ENCODE peak calls at places on chromosomes 11 and 22, in nine cellular contexts. M is stomach, K is GM23338, T is HL-60, Q is HepG2, S is K562, H is HCT116, G is breast epithelium, I is suprapubic skin. A is an unnamed sample.

GRCh38 chr22:28869736-28870135 is 13.6 kb upstream of the ZNRF3 start:
- DNase-seq in S (no peak), H (no peak), K (no peak), G (no peak), I (no peak), T (no peak), M (no peak), Q (no peak), A (no peak)

GRCh38 chr11:63817758-63818498 is 4.7 kb downstream of the SPINDOC start:
- DNase-seq in M (no peak), T (no peak), Q (no peak), H (no peak), I (no peak), S (no peak), K (no peak), G (no peak), A (no peak)

GRCh38 chr11:2576116-2576515 is 123.7 kb downstream of the KCNQ1OT1 start:
- DNase-seq in G (peak), S (no peak), Q (no peak), M (no peak), H (no peak), I (peak), T (no peak), K (no peak), A (peak)

GRCh38 chr22:29531419-29531818 is 22.1 kb downstream of the THOC5 start:
- DNase-seq in H (no peak), M (no peak), S (no peak), Q (no peak), K (no peak), I (no peak), T (no peak), G (no peak), A (no peak)

GRCh38 chr11:110295487-110296225 is 758 bp downstream of the RDX start:
- DNase-seq in T (peak), M (peak), I (peak), G (peak), K (peak), Q (no peak), S (peak), H (no peak), A (peak)

GRCh38 chr11:128642571-128642970 is 51.3 kb upstream of the FLI1 start:
- DNase-seq in H (no peak), I (no peak), K (no peak), S (no peak), Q (no peak), T (no peak), G (no peak), M (no peak), A (no peak)

GRCh38 chr11:134376150-134376921 is 35.7 kb downstream of the B3GAT1 start:
- DNase-seq in M (no peak), Q (no peak), K (no peak), G (peak), S (no peak), T (no peak), I (no peak), H (no peak), A (no peak)

GRCh38 chr11:46336781-46337180 is 10.5 kb upstream of the DGKZ start:
- DNase-seq in S (peak), T (peak), I (no peak), Q (no peak), H (no peak), K (no peak), M (no peak), G (no peak), A (peak)

GRCh38 chr11:72430743-72431570 is 3.4 kb downstream of the CLPB start:
- DNase-seq in K (peak), S (peak), G (no peak), Q (peak), I (peak), M (peak), T (peak), H (no peak), A (peak)

GRCh38 chr11:11035331-11035730 is 177.5 kb upstream of the ZBED5 start:
- DNase-seq in T (no peak), Q (no peak), M (no peak), H (no peak), I (no peak), S (no peak), G (no peak), K (peak), A (no peak)

GRCh38 chr11:111983187-111983986 is 41.8 kb upstream of the DLAT start:
- DNase-seq in S (peak), K (peak), Q (peak), H (no peak), T (no peak), M (peak), G (peak), I (no peak), A (peak)

GRCh38 chr11:117600261-117600783 is 196.7 kb downstream of the DSCAML1 start:
- DNase-seq in M (no peak), G (no peak), H (no peak), Q (no peak), K (no peak), I (no peak), S (no peak), T (no peak), A (no peak)

GRCh38 chr11:12410006-12410728 is 32.8 kb downstream of the PARVA start:
- DNase-seq in T (no peak), K (peak), S (no peak), Q (no peak), M (no peak), G (no peak), H (no peak), I (no peak), A (peak)

GRCh38 chr11:129457321-129457720 is 81.7 kb downstream of the BARX2 start:
- DNase-seq in K (no peak), G (no peak), Q (no peak), I (no peak), H (no peak), T (no peak), M (no peak), S (no peak), A (peak)

GRCh38 chr11:76769645-76770586 is 13.2 kb upstream of the TSKU start:
- DNase-seq in I (no peak), S (no peak), Q (peak), G (no peak), T (no peak), M (peak), K (no peak), H (no peak), A (no peak)

GRCh38 chr11:33452806-33453205 is 195.6 kb downstream of the HIPK3 start:
- DNase-seq in K (no peak), Q (no peak), G (no peak), H (no peak), M (no peak), I (no peak), S (no peak), T (no peak), A (no peak)

GRCh38 chr11:116605543-116605942 is 167.2 kb downstream of the BUD13 start:
- DNase-seq in T (peak), M (peak), H (peak), Q (peak), I (no peak), S (peak), G (peak), K (peak), A (no peak)

GRCh38 chr11:69898123-69898522 is 78.9 kb upstream of the FGF3 start:
- DNase-seq in I (no peak), S (no peak), K (no peak), M (no peak), G (no peak), T (no peak), Q (no peak), H (no peak), A (no peak)

GRCh38 chr11:84396521-84396920 is 1110.4 kb upstream of the CCDC90B start:
- DNase-seq in H (no peak), Q (no peak), I (no peak), K (peak), T (no peak), S (no peak), M (no peak), G (no peak), A (no peak)

GRCh38 chr11:40602866-40603578 is 856.4 kb downstream of the LRRC4C start:
- DNase-seq in I (no peak), K (no peak), S (no peak), M (no peak), G (no peak), Q (no peak), H (no peak), T (no peak), A (no peak)

GRCh38 chr22:49639956-49640355 is 187.7 kb downstream of the BRD1 start:
- DNase-seq in M (no peak), H (no peak), Q (no peak), T (no peak), G (no peak), K (no peak), I (no peak), S (no peak), A (no peak)

GRCh38 chr11:45361551-45361950 is 75.4 kb upstream of the SYT13 start:
- DNase-seq in I (peak), K (no peak), M (no peak), T (no peak), H (no peak), Q (no peak), S (no peak), G (no peak), A (no peak)

GRCh38 chr22:29726104-29726503 is 6.3 kb downstream of the CABP7 start:
- DNase-seq in M (no peak), H (no peak), T (no peak), G (no peak), I (no peak), Q (no peak), S (peak), K (no peak), A (no peak)

GRCh38 chr11:126484266-126484665 is 128.8 kb downstream of the ST3GAL4 start:
- DNase-seq in S (no peak), H (no peak), I (no peak), Q (peak), K (no peak), T (peak), M (no peak), G (no peak), A (no peak)

GRCh38 chr11:2517016-2517385 is 72.2 kb downstream of the KCNQ1 start:
- DNase-seq in S (no peak), M (no peak), G (peak), Q (no peak), H (no peak), T (no peak), I (peak), K (no peak), A (peak)

GRCh38 chr22:26547426-26547825 is 35.2 kb upstream of the TFIP11 start:
- DNase-seq in K (no peak), M (no peak), I (no peak), T (peak), S (no peak), G (no peak), Q (no peak), H (no peak), A (no peak)

GRCh38 chr11:124987096-124987495 is 33.1 kb downstream of the CCDC15 start:
- DNase-seq in Q (no peak), H (no peak), S (no peak), M (no peak), K (no peak), G (no peak), T (no peak), I (no peak), A (no peak)

GRCh38 chr22:35727436-35727835 is 9.8 kb downstream of the APOL5 start:
- DNase-seq in S (peak), H (no peak), T (no peak), I (no peak), M (peak), G (no peak), Q (no peak), K (no peak), A (no peak)

GRCh38 chr11:102225689-102226562 is 91.4 kb upstream of the BIRC3 start:
- DNase-seq in I (no peak), Q (peak), K (no peak), H (no peak), G (no peak), M (no peak), T (no peak), S (no peak), A (no peak)

GRCh38 chr11:9765320-9766101 is 101.6 kb downstream of the SWAP70 start:
- DNase-seq in Q (peak), G (no peak), S (no peak), I (no peak), K (peak), H (no peak), T (no peak), M (no peak), A (no peak)

GRCh38 chr11:91688672-91689071 is 535.9 kb upstream of the FAT3 start:
- DNase-seq in H (no peak), G (no peak), S (no peak), T (no peak), I (no peak), M (no peak), K (no peak), Q (no peak), A (no peak)

GRCh38 chr11:19258651-19259230 is 18.0 kb upstream of the E2F8 start:
- DNase-seq in T (no peak), S (no peak), I (no peak), G (no peak), Q (no peak), H (no peak), K (no peak), M (no peak), A (no peak)

GRCh38 chr22:41563051-41563711 is 2.4 kb downstream of the CSDC2 start:
- DNase-seq in Q (peak), H (no peak), K (peak), I (no peak), M (no peak), S (peak), T (no peak), G (no peak), A (no peak)

GRCh38 chr22:36510966-36511881 is 4.4 kb upstream of the FOXRED2 start:
- DNase-seq in I (no peak), K (peak), T (peak), G (no peak), M (no peak), H (no peak), Q (peak), S (no peak), A (no peak)

GRCh38 chr11:120537996-120538395 is 26.4 kb downstream of the GRIK4 start:
- DNase-seq in H (no peak), I (no peak), T (no peak), M (no peak), Q (no peak), K (no peak), S (no peak), G (no peak), A (no peak)

GRCh38 chr11:120538707-120539106 is 27.2 kb downstream of the GRIK4 start:
- DNase-seq in Q (no peak), T (no peak), I (no peak), S (no peak), H (no peak), M (no peak), K (no peak), G (no peak), A (no peak)

GRCh38 chr11:120539681-120540369 is 28.3 kb downstream of the GRIK4 start:
- DNase-seq in T (no peak), Q (no peak), M (no peak), S (no peak), K (no peak), G (no peak), I (no peak), H (peak), A (no peak)

GRCh38 chr11:120543816-120544215 is 32.3 kb downstream of the GRIK4 start:
- DNase-seq in K (no peak), I (no peak), H (no peak), T (no peak), Q (no peak), S (no peak), M (no peak), G (no peak), A (no peak)

GRCh38 chr11:120540744-120541143 is 29.2 kb downstream of the GRIK4 start:
- DNase-seq in I (no peak), Q (peak), G (no peak), H (no peak), S (no peak), M (no peak), K (no peak), T (no peak), A (no peak)
- H3K27ac ChIP-seq in I (no peak), Q (no peak), G (no peak), H (no peak), S (no peak), M (no peak), K (no peak), T (no peak), A (no peak)

GRCh38 chr11:107808526-107808925 is 50.1 kb downstream of the SLC35F2 start:
- DNase-seq in T (no peak), H (no peak), S (no peak), Q (no peak), G (no peak), I (no peak), M (no peak), K (no peak), A (no peak)
- TF ChIP-seq POLR2AphosphoS5 in T (no peak), H (no peak), S (no peak), Q (no peak), G (no peak), I (no peak), M (no peak), K (no peak), A (no peak)

GRCh38 chr11:26330255-26330654 is 1.7 kb upstream of the ANO3 start:
- DNase-seq in S (no peak), T (no peak), M (no peak), G (no peak), K (no peak), Q (no peak), I (no peak), H (no peak), A (no peak)

GRCh38 chr11:26335903-26336302 is 4.0 kb downstream of the ANO3 start:
- DNase-seq in M (no peak), T (no peak), S (no peak), Q (no peak), K (no peak), I (no peak), H (no peak), G (no peak), A (no peak)

GRCh38 chr11:26333906-26334305 is 2.0 kb downstream of the ANO3 start:
- DNase-seq in M (no peak), T (no peak), S (no peak), Q (no peak), H (no peak), K (no peak), I (no peak), G (no peak), A (no peak)

GRCh38 chr11:26332572-26332915 is 614 bp downstream of the ANO3 start:
- DNase-seq in H (no peak), Q (no peak), T (no peak), S (no peak), K (no peak), G (no peak), I (no peak), M (no peak), A (no peak)

DNA sequence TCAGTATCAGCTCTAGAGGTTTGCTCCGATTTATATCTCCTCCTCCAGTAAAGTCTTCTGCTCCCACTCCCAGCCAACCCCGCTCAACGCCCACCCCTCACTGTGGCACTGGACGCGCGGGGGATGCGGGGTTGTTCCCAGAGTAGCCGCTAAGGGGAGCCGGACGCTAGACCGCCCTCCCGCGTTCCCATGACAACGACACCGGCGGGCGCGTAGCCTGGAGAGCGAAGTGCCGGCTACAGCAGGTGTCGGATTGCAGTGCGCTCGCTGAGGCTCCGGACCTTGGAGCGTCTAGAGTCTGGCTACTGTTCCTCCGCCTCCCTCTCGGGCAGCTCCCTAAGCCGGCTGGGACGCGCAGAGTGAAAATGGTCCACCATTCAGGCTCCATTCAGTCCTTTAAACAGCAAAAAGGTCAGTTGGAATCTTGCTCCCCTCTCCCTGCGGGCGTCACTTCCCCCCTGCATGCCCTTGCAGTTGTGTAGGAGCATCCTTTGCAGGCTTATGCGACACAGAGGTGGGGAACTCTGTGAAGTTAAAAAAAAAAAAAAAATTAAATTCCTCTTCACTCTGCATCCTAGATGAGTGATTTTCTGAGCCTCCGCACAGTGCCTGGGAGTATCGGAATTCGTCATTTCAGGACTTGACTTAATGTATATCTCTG is at the start of gene ANO3:
- DNase-seq in S (peak), G (no peak), I (no peak), Q (peak), H (no peak), K (peak), M (peak), T (peak), A (peak)
- TF ChIP-seq CTCF in S (peak), G (no peak), I (peak), Q (peak), H (no peak), K (peak), M (no peak), T (no peak), A (no peak)

GRCh38 chr11:35131760-35132159 is 7.2 kb upstream of the CD44 start:
- DNase-seq in G (no peak), H (no peak), M (no peak), I (no peak), K (no peak), T (no peak), S (no peak), Q (no peak), A (no peak)
- H3K27ac ChIP-seq in G (no peak), H (no peak), M (no peak), I (no peak), K (no peak), T (no peak), S (no peak), Q (no peak), A (no peak)

DNA sequence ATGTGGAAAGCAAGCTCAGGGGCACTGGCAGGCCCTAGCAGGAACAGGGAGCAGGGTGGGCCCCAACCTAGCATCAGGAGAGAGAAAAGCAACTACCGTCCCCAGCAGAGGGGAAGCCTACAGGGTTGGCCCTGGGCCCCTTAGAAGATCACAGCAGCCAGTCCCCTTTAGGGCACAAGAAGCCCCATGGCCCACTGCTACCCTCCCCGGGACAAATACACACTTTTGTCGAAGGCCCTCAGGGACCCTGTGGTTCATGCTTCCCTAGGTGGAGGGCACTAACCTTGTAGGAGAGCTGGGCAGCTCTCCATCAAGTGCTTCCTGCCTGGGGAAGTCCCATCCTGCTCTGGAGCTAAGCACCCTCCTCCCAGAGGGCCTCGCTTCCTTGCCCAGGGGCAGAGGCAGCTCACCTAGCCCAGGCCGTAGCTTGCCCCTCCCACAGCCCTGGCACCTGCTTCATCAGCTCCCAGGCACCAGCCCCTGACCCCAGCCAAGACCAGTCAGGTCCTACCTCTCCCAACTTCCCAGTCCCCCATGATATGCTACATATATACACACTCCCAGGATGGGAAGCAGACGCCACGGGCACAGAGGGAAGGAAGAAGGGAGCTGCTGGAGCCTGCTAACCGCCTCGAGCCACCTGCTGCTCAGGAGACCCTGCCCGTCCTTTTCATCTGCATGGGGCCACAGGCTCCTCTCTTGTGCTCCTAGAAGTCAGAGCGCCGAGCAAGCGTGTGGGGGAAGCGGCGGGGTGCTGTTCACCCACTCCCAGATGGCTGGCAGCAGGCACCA is 20.1 kb downstream of the SUN2 start:
- DNase-seq in T (no peak), I (no peak), S (no peak), Q (no peak), M (peak), H (no peak), G (no peak), K (no peak), A (no peak)
- TF ChIP-seq POLR2AphosphoS5 in T (peak), I (no peak), S (no peak), Q (peak), M (peak), H (peak), G (no peak), K (no peak), A (no peak)